ENCODE peak calls at places on chromosomes 1 and 21, in seven cellular contexts. One of them, this sample, is unnamed.

GRCh38 chr1:227894306-227894721 is 53.4 kb downstream of the WNT9A start:
- DNase-seq in fibroblast of lung: no peak
- DNase-seq in uterus: peak; percentile 9
- DNase-seq in GM13976: no peak
- DNase-seq in glutamatergic neuron: no peak
- DNase-seq in IMR-90: no peak
- DNase-seq in astrocyte of the spinal cord: no peak
- DNase-seq in this sample: no peak

GRCh38 chr1:29736582-29737188 is 500.4 kb downstream of the PTPRU start:
- DNase-seq in GM13976: no peak
- DNase-seq in uterus: no peak
- DNase-seq in IMR-90: peak; percentile 60
- DNase-seq in fibroblast of lung: peak; percentile 65
- DNase-seq in glutamatergic neuron: no peak
- DNase-seq in astrocyte of the spinal cord: peak; percentile 67
- DNase-seq in this sample: no peak

GRCh38 chr1:227731696-227732585 is 3.2 kb downstream of the JMJD4 start:
- DNase-seq in fibroblast of lung: no peak
- DNase-seq in IMR-90: no peak
- DNase-seq in uterus: no peak
- DNase-seq in astrocyte of the spinal cord: no peak
- DNase-seq in GM13976: no peak
- DNase-seq in glutamatergic neuron: peak; percentile 36
- DNase-seq in this sample: no peak

GRCh38 chr1:243667591-243667990 is 182.5 kb downstream of the AKT3 start:
- DNase-seq in GM13976: peak; percentile 22
- DNase-seq in fibroblast of lung: no peak
- DNase-seq in astrocyte of the spinal cord: no peak
- DNase-seq in glutamatergic neuron: no peak
- DNase-seq in IMR-90: no peak
- DNase-seq in uterus: no peak
- DNase-seq in this sample: no peak

GRCh38 chr1:182875889-182876288 is 36.7 kb downstream of the DHX9 start:
- DNase-seq in IMR-90: no peak
- DNase-seq in uterus: no peak
- DNase-seq in glutamatergic neuron: no peak
- DNase-seq in GM13976: no peak
- DNase-seq in fibroblast of lung: no peak
- DNase-seq in astrocyte of the spinal cord: no peak
- DNase-seq in this sample: no peak

GRCh38 chr1:18192974-18193373 is 85.4 kb downstream of the IGSF21 start:
- DNase-seq in glutamatergic neuron: no peak
- DNase-seq in uterus: no peak
- DNase-seq in IMR-90: no peak
- DNase-seq in astrocyte of the spinal cord: no peak
- DNase-seq in GM13976: no peak
- DNase-seq in fibroblast of lung: no peak
- DNase-seq in this sample: no peak

GRCh38 chr1:178973671-178974091 is 52.0 kb upstream of the FAM20B start:
- DNase-seq in GM13976: no peak
- DNase-seq in astrocyte of the spinal cord: peak; percentile 54
- DNase-seq in uterus: no peak
- DNase-seq in IMR-90: no peak
- DNase-seq in fibroblast of lung: no peak
- DNase-seq in glutamatergic neuron: peak; percentile 61
- DNase-seq in this sample: peak; percentile 44

GRCh38 chr1:157584503-157584902 is 13.4 kb downstream of the FCRL4 start:
- DNase-seq in astrocyte of the spinal cord: no peak
- DNase-seq in glutamatergic neuron: no peak
- DNase-seq in IMR-90: no peak
- DNase-seq in GM13976: no peak
- DNase-seq in uterus: no peak
- DNase-seq in fibroblast of lung: no peak
- DNase-seq in this sample: no peak

GRCh38 chr1:31812158-31812829 is 3.5 kb downstream of the SPOCD1 start:
- DNase-seq in fibroblast of lung: no peak
- DNase-seq in astrocyte of the spinal cord: no peak
- DNase-seq in IMR-90: no peak
- DNase-seq in uterus: no peak
- DNase-seq in GM13976: no peak
- DNase-seq in glutamatergic neuron: no peak
- DNase-seq in this sample: no peak

GRCh38 chr1:78619803-78620579 is at the start of gene IFI44L:
- DNase-seq in GM13976: no peak
- DNase-seq in astrocyte of the spinal cord: peak; percentile 80
- DNase-seq in IMR-90: peak; percentile 59
- DNase-seq in uterus: peak; percentile 59
- DNase-seq in glutamatergic neuron: no peak
- DNase-seq in fibroblast of lung: peak; percentile 73
- DNase-seq in this sample: no peak

GRCh38 chr21:15282666-15283065 is 217.9 kb upstream of the NRIP1 start:
- DNase-seq in fibroblast of lung: no peak
- DNase-seq in uterus: no peak
- DNase-seq in astrocyte of the spinal cord: peak; percentile 19
- DNase-seq in glutamatergic neuron: no peak
- DNase-seq in GM13976: no peak
- DNase-seq in IMR-90: no peak
- DNase-seq in this sample: no peak

GRCh38 chr1:204493145-204493881 is 1.3 kb downstream of the PIK3C2B start:
- DNase-seq in astrocyte of the spinal cord: peak; percentile 65
- DNase-seq in GM13976: no peak
- DNase-seq in IMR-90: peak; percentile 33
- DNase-seq in glutamatergic neuron: no peak
- DNase-seq in fibroblast of lung: peak; percentile 93
- DNase-seq in uterus: peak; percentile 55
- DNase-seq in this sample: no peak

GRCh38 chr21:38352536-38353219 is 95.9 kb downstream of the KCNJ15 start:
- DNase-seq in IMR-90: peak; percentile 76
- DNase-seq in astrocyte of the spinal cord: peak; percentile 88
- DNase-seq in fibroblast of lung: peak; percentile 77
- DNase-seq in uterus: no peak
- DNase-seq in GM13976: peak; percentile 63
- DNase-seq in glutamatergic neuron: peak; percentile 79
- DNase-seq in this sample: peak; percentile 88

GRCh38 chr1:107096690-107097089 is 40.2 kb downstream of the PRMT6 start:
- DNase-seq in IMR-90: no peak
- DNase-seq in glutamatergic neuron: no peak
- DNase-seq in GM13976: no peak
- DNase-seq in astrocyte of the spinal cord: no peak
- DNase-seq in fibroblast of lung: no peak
- DNase-seq in uterus: no peak
- DNase-seq in this sample: no peak

GRCh38 chr1:228465571-228466146 is 21.5 kb upstream of the RNF187 start:
- DNase-seq in uterus: no peak
- DNase-seq in fibroblast of lung: no peak
- DNase-seq in astrocyte of the spinal cord: no peak
- DNase-seq in IMR-90: no peak
- DNase-seq in glutamatergic neuron: no peak
- DNase-seq in GM13976: no peak
- DNase-seq in this sample: no peak

GRCh38 chr21:35770101-35770945 is 290.0 kb downstream of the SETD4 start:
- DNase-seq in fibroblast of lung: no peak
- DNase-seq in IMR-90: no peak
- DNase-seq in GM13976: no peak
- DNase-seq in uterus: no peak
- DNase-seq in astrocyte of the spinal cord: no peak
- DNase-seq in glutamatergic neuron: no peak
- DNase-seq in this sample: peak; percentile 17

GRCh38 chr1:205661429-205662134 is 18.7 kb downstream of the SLC45A3 start:
- DNase-seq in fibroblast of lung: no peak
- DNase-seq in astrocyte of the spinal cord: no peak
- DNase-seq in IMR-90: no peak
- DNase-seq in uterus: no peak
- DNase-seq in glutamatergic neuron: no peak
- DNase-seq in GM13976: no peak
- DNase-seq in this sample: no peak

GRCh38 chr1:237681210-237681609 is 209.5 kb downstream of the ZP4 start:
- DNase-seq in glutamatergic neuron: no peak
- DNase-seq in fibroblast of lung: peak; percentile 21
- DNase-seq in GM13976: no peak
- DNase-seq in uterus: no peak
- DNase-seq in IMR-90: peak; percentile 3
- DNase-seq in astrocyte of the spinal cord: no peak
- DNase-seq in this sample: no peak

GRCh38 chr1:150971583-150972416 is 2.8 kb downstream of the CERS2 start:
- DNase-seq in glutamatergic neuron: peak; percentile 35
- DNase-seq in IMR-90: no peak
- DNase-seq in astrocyte of the spinal cord: no peak
- DNase-seq in GM13976: no peak
- DNase-seq in uterus: no peak
- DNase-seq in fibroblast of lung: peak; percentile 24
- DNase-seq in this sample: no peak

GRCh38 chr21:24045775-24046215 is 1561.5 kb downstream of the MRPL39 start:
- DNase-seq in GM13976: no peak
- DNase-seq in fibroblast of lung: peak; percentile 98
- DNase-seq in astrocyte of the spinal cord: peak; percentile 97
- DNase-seq in IMR-90: peak; percentile 99
- DNase-seq in uterus: peak; percentile 49
- DNase-seq in glutamatergic neuron: peak; percentile 66
- DNase-seq in this sample: no peak
- TF ChIP-seq CTCF in GM13976: peak; percentile 8
- TF ChIP-seq CTCF in fibroblast of lung: no peak
- TF ChIP-seq CTCF in astrocyte of the spinal cord: peak; percentile 58
- TF ChIP-seq CTCF in IMR-90: peak; percentile 57
- TF ChIP-seq CTCF in uterus: no peak
- TF ChIP-seq CTCF in glutamatergic neuron: peak; percentile 61
- TF ChIP-seq CTCF in this sample: peak; percentile 29

GRCh38 chr21:41847066-41847804 is 31.9 kb downstream of the PRDM15 start:
- DNase-seq in astrocyte of the spinal cord: peak; percentile 6
- DNase-seq in uterus: no peak
- DNase-seq in GM13976: no peak
- DNase-seq in glutamatergic neuron: no peak
- DNase-seq in IMR-90: peak; percentile 28
- DNase-seq in fibroblast of lung: peak; percentile 49
- DNase-seq in this sample: no peak
- TF ChIP-seq CTCF in astrocyte of the spinal cord: no peak
- TF ChIP-seq CTCF in uterus: no peak
- TF ChIP-seq CTCF in GM13976: no peak
- TF ChIP-seq CTCF in glutamatergic neuron: no peak
- TF ChIP-seq CTCF in IMR-90: peak; percentile 20
- TF ChIP-seq CTCF in fibroblast of lung: no peak
- TF ChIP-seq CTCF in this sample: no peak

GRCh38 chr21:43829575-43830119 is 35.4 kb upstream of the AGPAT3 start:
- DNase-seq in glutamatergic neuron: no peak
- DNase-seq in astrocyte of the spinal cord: no peak
- DNase-seq in IMR-90: no peak
- DNase-seq in uterus: no peak
- DNase-seq in fibroblast of lung: no peak
- DNase-seq in GM13976: no peak
- DNase-seq in this sample: no peak
- TF ChIP-seq CTCF in glutamatergic neuron: no peak
- TF ChIP-seq CTCF in astrocyte of the spinal cord: no peak
- TF ChIP-seq CTCF in IMR-90: peak; percentile 4
- TF ChIP-seq CTCF in uterus: no peak
- TF ChIP-seq CTCF in fibroblast of lung: no peak
- TF ChIP-seq CTCF in GM13976: no peak
- TF ChIP-seq CTCF in this sample: no peak

GRCh38 chr1:234578087-234578486 is 31.9 kb downstream of the IRF2BP2 start:
- DNase-seq in glutamatergic neuron: no peak
- DNase-seq in IMR-90: no peak
- DNase-seq in astrocyte of the spinal cord: no peak
- DNase-seq in GM13976: no peak
- DNase-seq in fibroblast of lung: no peak
- DNase-seq in uterus: no peak
- DNase-seq in this sample: no peak

GRCh38 chr1:234582186-234582585 is 27.8 kb downstream of the IRF2BP2 start:
- DNase-seq in IMR-90: no peak
- DNase-seq in GM13976: no peak
- DNase-seq in astrocyte of the spinal cord: no peak
- DNase-seq in glutamatergic neuron: no peak
- DNase-seq in uterus: no peak
- DNase-seq in fibroblast of lung: no peak
- DNase-seq in this sample: peak; percentile 42

GRCh38 chr1:234578735-234579134 is 31.2 kb downstream of the IRF2BP2 start:
- DNase-seq in GM13976: no peak
- DNase-seq in uterus: no peak
- DNase-seq in fibroblast of lung: no peak
- DNase-seq in astrocyte of the spinal cord: no peak
- DNase-seq in IMR-90: no peak
- DNase-seq in glutamatergic neuron: no peak
- DNase-seq in this sample: peak; percentile 23

GRCh38 chr1:234581063-234581714 is 28.8 kb downstream of the IRF2BP2 start:
- DNase-seq in fibroblast of lung: no peak
- DNase-seq in GM13976: no peak
- DNase-seq in glutamatergic neuron: no peak
- DNase-seq in astrocyte of the spinal cord: no peak
- DNase-seq in uterus: no peak
- DNase-seq in IMR-90: no peak
- DNase-seq in this sample: peak; percentile 64

DNA sequence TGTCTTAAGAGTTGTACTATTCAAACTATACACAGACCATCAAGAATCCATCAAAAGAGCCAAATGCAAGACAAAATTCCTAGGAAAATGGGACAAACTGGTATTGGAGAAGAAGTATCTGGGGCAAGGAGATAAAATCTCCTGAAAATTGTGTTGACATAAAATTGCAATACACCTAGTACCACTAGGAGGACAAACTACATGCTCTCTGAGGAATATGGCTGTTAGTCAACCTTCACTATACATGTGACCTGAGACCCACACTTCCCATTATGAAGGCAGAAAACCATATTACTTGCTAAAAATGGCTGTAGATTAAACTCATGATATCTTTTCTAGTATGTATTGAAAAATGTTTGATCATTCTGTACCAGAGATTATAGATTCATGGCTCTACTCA is 30.0 kb downstream of the IRF2BP2 start:
- DNase-seq in astrocyte of the spinal cord: no peak
- DNase-seq in GM13976: peak; percentile 45
- DNase-seq in IMR-90: no peak
- DNase-seq in uterus: no peak
- DNase-seq in fibroblast of lung: no peak
- DNase-seq in glutamatergic neuron: no peak
- DNase-seq in this sample: no peak
- TF ChIP-seq CTCF in astrocyte of the spinal cord: peak; percentile 34
- TF ChIP-seq CTCF in GM13976: no peak
- TF ChIP-seq CTCF in IMR-90: peak; percentile 28
- TF ChIP-seq CTCF in uterus: no peak
- TF ChIP-seq CTCF in fibroblast of lung: no peak
- TF ChIP-seq CTCF in glutamatergic neuron: peak; percentile 45
- TF ChIP-seq CTCF in this sample: no peak

GRCh38 chr1:203046984-203047630 is 20.8 kb downstream of the PPFIA4 start:
- DNase-seq in uterus: no peak
- DNase-seq in IMR-90: peak; percentile 87
- DNase-seq in GM13976: no peak
- DNase-seq in fibroblast of lung: peak; percentile 73
- DNase-seq in glutamatergic neuron: no peak
- DNase-seq in astrocyte of the spinal cord: peak; percentile 59
- DNase-seq in this sample: no peak

GRCh38 chr1:203048086-203048485 is 21.8 kb downstream of the PPFIA4 start:
- DNase-seq in uterus: no peak
- DNase-seq in astrocyte of the spinal cord: no peak
- DNase-seq in fibroblast of lung: no peak
- DNase-seq in IMR-90: no peak
- DNase-seq in GM13976: no peak
- DNase-seq in glutamatergic neuron: no peak
- DNase-seq in this sample: no peak

GRCh38 chr1:203048555-203049051 is 22.3 kb downstream of the PPFIA4 start:
- DNase-seq in glutamatergic neuron: peak; percentile 65
- DNase-seq in uterus: no peak
- DNase-seq in astrocyte of the spinal cord: no peak
- DNase-seq in IMR-90: no peak
- DNase-seq in fibroblast of lung: no peak
- DNase-seq in GM13976: no peak
- DNase-seq in this sample: no peak

GRCh38 chr1:203049576-203050180 is 23.4 kb downstream of the PPFIA4 start:
- DNase-seq in uterus: no peak
- DNase-seq in fibroblast of lung: no peak
- DNase-seq in glutamatergic neuron: no peak
- DNase-seq in IMR-90: no peak
- DNase-seq in GM13976: no peak
- DNase-seq in astrocyte of the spinal cord: no peak
- DNase-seq in this sample: no peak

GRCh38 chr1:203049077-203049476 is 22.8 kb downstream of the PPFIA4 start:
- DNase-seq in fibroblast of lung: no peak
- DNase-seq in glutamatergic neuron: no peak
- DNase-seq in astrocyte of the spinal cord: no peak
- DNase-seq in uterus: no peak
- DNase-seq in IMR-90: no peak
- DNase-seq in GM13976: no peak
- DNase-seq in this sample: no peak
- TF ChIP-seq CTCF in fibroblast of lung: no peak
- TF ChIP-seq CTCF in glutamatergic neuron: no peak
- TF ChIP-seq CTCF in astrocyte of the spinal cord: no peak
- TF ChIP-seq CTCF in uterus: no peak
- TF ChIP-seq CTCF in IMR-90: no peak
- TF ChIP-seq CTCF in GM13976: no peak
- TF ChIP-seq CTCF in this sample: no peak